ENCODE peak calls at places on chromosomes 11 and 22, in nine cellular contexts. M is SJSA1; S is CD4-positive, alpha-beta memory T cell; Q is adipocyte; W is CD4-positive, alpha-beta T cell; A is ovary; D is Karpas-422; Y is adrenal gland; P is uterus. H is an unnamed sample. For H3K27me3, the result is how much of the 10 kb centered on the place peaks cover.

GRCh38 chr22:17486313-17486712 is 77.0 kb upstream of the SLC25A18 start:
- DNase-seq in D (no peak), Q (no peak), Y (no peak), M (no peak), A (no peak), S (no peak), P (no peak), W (no peak), H (no peak)

GRCh38 chr11:19493446-19493845 is 219.2 kb upstream of the NAV2 start:
- DNase-seq in D (peak), W (no peak), S (no peak), A (no peak), Q (no peak), P (no peak), Y (no peak), M (no peak), H (no peak)

GRCh38 chr11:45026835-45027234 is 76.2 kb upstream of the TP53I11 start:
- DNase-seq in P (no peak), Q (no peak), A (no peak), D (no peak), Y (no peak), M (no peak), W (no peak), S (no peak), H (no peak)

GRCh38 chr11:33375688-33376311 is 118.6 kb downstream of the HIPK3 start:
- DNase-seq in Q (peak), A (no peak), P (no peak), D (peak), Y (no peak), M (no peak), W (no peak), S (no peak), H (no peak)

GRCh38 chr22:41598081-41598480 is 8.4 kb upstream of the PMM1 start:
- DNase-seq in S (no peak), P (no peak), Y (no peak), W (no peak), Q (peak), D (no peak), A (peak), M (peak), H (no peak)

GRCh38 chr22:41596776-41597634 is 7.4 kb upstream of the PMM1 start:
- DNase-seq in A (peak), P (peak), D (peak), M (peak), W (peak), S (peak), Q (peak), Y (peak), H (no peak)

GRCh38 chr22:30730351-30730750 is 35.7 kb downstream of the OSBP2 start:
- DNase-seq in W (no peak), S (no peak), P (no peak), Y (no peak), D (no peak), M (no peak), A (no peak), Q (no peak), H (no peak)

GRCh38 chr22:29308148-29308790 is 1.8 kb downstream of the GAS2L1 start:
- DNase-seq in P (no peak), Q (no peak), S (no peak), W (no peak), A (peak), M (peak), Y (no peak), D (no peak), H (peak)

GRCh38 chr11:95920460-95921105 is 3.3 kb downstream of the MTMR2 start:
- DNase-seq in A (no peak), S (no peak), P (no peak), W (no peak), M (no peak), D (no peak), Q (peak), Y (no peak), H (no peak)

GRCh38 chr22:37749831-37750595 is 53.2 kb downstream of the TRIOBP start:
- DNase-seq in M (no peak), D (no peak), P (no peak), Q (peak), Y (peak), W (no peak), A (no peak), S (no peak), H (no peak)

DNA sequence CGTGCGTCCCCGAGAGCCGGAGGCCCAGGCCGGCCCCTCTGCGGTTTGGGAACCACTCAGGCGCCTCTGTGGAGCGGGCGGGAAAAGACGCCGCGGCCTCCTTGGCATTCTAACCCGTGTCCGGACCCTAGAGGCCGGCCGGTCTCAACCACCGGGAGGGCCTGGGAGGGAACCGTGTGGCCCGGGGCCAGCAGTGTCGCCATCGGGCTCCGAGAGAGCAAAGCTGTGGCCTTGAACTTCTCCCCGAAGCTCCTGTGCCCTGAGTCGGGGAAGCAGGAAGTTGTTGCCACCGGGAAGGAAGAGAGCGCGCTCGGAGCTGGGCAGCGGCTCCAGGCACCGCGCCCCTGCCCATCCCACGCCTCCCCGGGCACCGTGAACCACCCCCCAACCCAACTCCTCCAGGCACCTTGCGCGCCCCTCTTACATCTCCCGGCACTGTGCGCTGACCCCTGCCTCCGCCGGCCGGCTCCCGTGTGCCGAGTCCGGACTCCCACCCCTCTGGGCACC is 80.1 kb upstream of the PPARA start:
- DNase-seq in W (no peak), M (no peak), P (peak), Y (peak), A (no peak), S (no peak), D (peak), Q (peak), H (peak)
- H3K27me3 ChIP-seq in W (under half), M (under half), P (under half), Y (under half), A (under half), S (under half), D (under half), Q (under half), H (under half)

DNA sequence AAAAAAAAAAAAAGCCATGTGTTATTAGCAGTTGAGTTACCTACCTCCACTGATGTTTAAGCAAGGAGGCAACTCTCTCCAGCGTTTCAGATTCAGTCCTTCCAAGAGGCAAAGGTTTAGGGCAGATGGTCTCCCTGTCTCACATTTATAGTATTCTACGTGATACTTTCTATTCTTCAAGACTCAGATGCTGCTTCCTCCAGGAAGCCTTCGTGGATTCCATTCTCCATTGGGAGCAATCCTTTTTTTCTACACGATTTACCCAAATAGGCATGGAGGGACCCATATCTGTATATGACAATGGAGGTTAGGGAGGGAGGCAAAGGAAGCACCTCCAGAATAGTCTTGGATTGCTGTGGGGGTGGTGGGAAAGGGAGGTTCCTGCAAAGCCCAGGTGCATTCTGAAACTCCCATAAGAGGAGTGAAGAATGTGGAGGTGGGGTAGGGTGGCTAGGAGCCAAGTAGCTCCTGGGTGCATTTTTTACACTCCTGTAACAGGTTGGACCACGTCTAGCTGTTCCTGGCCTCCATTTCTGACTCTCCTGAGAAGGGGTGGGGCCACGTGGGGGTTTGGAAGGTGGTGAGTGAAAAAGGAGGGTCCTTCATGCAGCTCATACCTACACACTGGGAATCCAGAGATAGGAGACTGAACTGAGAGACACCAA is 16.2 kb downstream of the YPEL4 start:
- DNase-seq in Q (no peak), D (no peak), A (no peak), Y (no peak), S (no peak), M (no peak), W (no peak), P (no peak), H (no peak)
- H3K27me3 ChIP-seq in Q (under half), D (under half), A (under half), Y (under half), S (under half), M (under half), W (under half), P (under half), H (under half)

GRCh38 chr11:123426766-123427165 is 3.3 kb upstream of the GRAMD1B start:
- DNase-seq in M (no peak), A (no peak), Q (no peak), S (no peak), P (no peak), Y (no peak), D (no peak), W (no peak), H (no peak)
- H3K27me3 ChIP-seq in M (under half), A (under half), Q (under half), S (under half), P (under half), Y (under half), D (under half), W (under half), H (under half)

GRCh38 chr22:48004936-48005335 is 1242.5 kb downstream of the TBC1D22A start:
- DNase-seq in S (no peak), Y (no peak), Q (no peak), M (no peak), D (no peak), A (no peak), W (no peak), P (no peak), H (no peak)

GRCh38 chr22:48004038-48004437 is 1241.6 kb downstream of the TBC1D22A start:
- DNase-seq in D (peak), Q (no peak), P (no peak), M (no peak), W (no peak), A (no peak), Y (no peak), S (no peak), H (no peak)
- H3K27me3 ChIP-seq in D (under half), Q (under half), P (under half), M (under half), W (under half), A (under half), Y (under half), S (under half), H (under half)